ENCODE peak calls at places on chromosomes 2 and 18, in five cellular contexts. Y, T, S, K and E are unnamed samples.

GRCh38 chr2:221245045-221245444 is 327.1 kb downstream of the EPHA4 start:
- DNase-seq in Y (no peak), T (no peak), S (no peak), K (no peak), E (no peak)

GRCh38 chr2:96374211-96374951 is 38.8 kb downstream of the NCAPH start:
- DNase-seq in Y (no peak), T (no peak), S (no peak), K (no peak), E (no peak)

GRCh38 chr2:238745997-238746396 is 101.9 kb upstream of the TWIST2 start:
- DNase-seq in Y (no peak), T (no peak), S (no peak), K (no peak), E (no peak)

GRCh38 chr18:11985532-11985931 is 4.2 kb downstream of the IMPA2 start:
- DNase-seq in Y (no peak), T (no peak), S (peak), K (no peak), E (no peak)

GRCh38 chr2:189111063-189111715 is 68.4 kb downstream of the COL5A2 start:
- DNase-seq in Y (no peak), T (no peak), S (no peak), K (no peak), E (no peak)

GRCh38 chr2:96116424-96116878 is at the start of gene ADRA2B:
- DNase-seq in Y (peak), T (peak), S (no peak), K (no peak), E (peak)

GRCh38 chr2:66428986-66429612 is 5.8 kb upstream of the MEIS1 start:
- DNase-seq in Y (no peak), T (peak), S (no peak), K (no peak), E (no peak)

GRCh38 chr2:3575534-3576324 is 669 bp downstream of the RPS7 start:
- DNase-seq in Y (peak), T (no peak), S (no peak), K (no peak), E (no peak)

GRCh38 chr2:158325782-158326335 is 130.7 kb downstream of the CCDC148 start:
- DNase-seq in Y (no peak), T (no peak), S (no peak), K (no peak), E (no peak)

GRCh38 chr2:104769096-104769495 is 84.8 kb upstream of the POU3F3 start:
- DNase-seq in Y (no peak), T (no peak), S (no peak), K (no peak), E (no peak)

GRCh38 chr2:126883661-126884030 is 15.0 kb upstream of the TEX51 start:
- DNase-seq in Y (no peak), T (no peak), S (no peak), K (no peak), E (no peak)

GRCh38 chr2:75199428-75200011 is at the start of gene TACR1:
- DNase-seq in Y (peak), T (peak), S (peak), K (peak), E (peak)

GRCh38 chr2:173231465-173231864 is 123.2 kb upstream of the CDCA7 start:
- DNase-seq in Y (no peak), T (no peak), S (peak), K (no peak), E (no peak)

GRCh38 chr18:59649575-59649974 is 47.6 kb downstream of the CCBE1 start:
- DNase-seq in Y (no peak), T (no peak), S (no peak), K (no peak), E (no peak)

GRCh38 chr2:170715932-170716777 is 1.0 kb downstream of the SP5 start:
- DNase-seq in Y (no peak), T (peak), S (no peak), K (no peak), E (no peak)

GRCh38 chr2:121202541-121203310 is 82.3 kb downstream of the TFCP2L1 start:
- DNase-seq in Y (no peak), T (no peak), S (peak), K (no peak), E (no peak)